ENCODE peak calls at places on chromosome 5, in four cellular contexts. S is body of pancreas, C is heart right ventricle, V is mammary epithelial cell. P is an unnamed sample.

GRCh38 chr5:172564187-172564586 is 76.9 kb upstream of the NEURL1B start:
- DNase-seq in V (no peak), S (peak; percentile 74), C (no peak), P (no peak)

GRCh38 chr5:154401355-154401754 is 44.4 kb upstream of the SAP30L start:
- DNase-seq in V (no peak), C (no peak), S (no peak), P (no peak)

GRCh38 chr5:78659714-78660113 is 11.1 kb upstream of the LHFPL2 start:
- DNase-seq in V (no peak), S (peak; percentile 54), C (no peak), P (no peak)

GRCh38 chr5:116068028-116068632 is 16.7 kb upstream of the COMMD10 start:
- DNase-seq in S (peak; percentile 45), C (no peak), V (peak; percentile 14), P (no peak)

GRCh38 chr5:66945389-66946349 is 250.9 kb downstream of the CD180 start:
- DNase-seq in S (no peak), C (no peak), V (no peak), P (no peak)

GRCh38 chr5:33260098-33260497 is 180.7 kb upstream of the TARS1 start:
- DNase-seq in V (no peak), S (no peak), C (no peak), P (no peak)

GRCh38 chr5:42636425-42636824 is 120.2 kb upstream of the CCDC152 start:
- DNase-seq in V (peak; percentile 9), S (no peak), C (no peak), P (no peak)

GRCh38 chr5:120257358-120257971 is 206.6 kb upstream of the PRR16 start:
- DNase-seq in V (no peak), S (no peak), C (no peak), P (no peak)

GRCh38 chr5:31186672-31187267 is 6.7 kb upstream of the CDH6 start:
- DNase-seq in S (no peak), V (peak; percentile 3), C (no peak), P (no peak)

GRCh38 chr5:150710165-150710564 is 9.3 kb upstream of the RBM22 start:
- DNase-seq in S (no peak), V (no peak), C (no peak), P (no peak)

GRCh38 chr5:134738963-134739661 is 764 bp downstream of the CAMLG start:
- DNase-seq in S (peak; percentile 32), C (no peak), V (peak; percentile 60), P (no peak)

GRCh38 chr5:138903113-138903789 is 28.1 kb upstream of the LRRTM2 start:
- DNase-seq in S (no peak), C (no peak), V (peak; percentile 38), P (no peak)

GRCh38 chr5:160341309-160341874 is 29.0 kb upstream of the CCNJL start:
- DNase-seq in C (no peak), V (no peak), S (no peak), P (no peak)

GRCh38 chr5:2178071-2178477 is 295.3 kb upstream of the IRX4 start:
- DNase-seq in C (no peak), S (no peak), V (no peak), P (no peak)

GRCh38 chr5:57302164-57302563 is 128.3 kb downstream of the GPBP1 start:
- DNase-seq in S (no peak), V (peak; percentile 82), C (no peak), P (no peak)

GRCh38 chr5:33726422-33727165 is 165.2 kb downstream of the ADAMTS12 start:
- DNase-seq in C (no peak), V (peak; percentile 42), S (no peak), P (no peak)

GRCh38 chr5:98349251-98349989 is 424.0 kb upstream of the RGMB start:
- DNase-seq in V (peak; percentile 66), S (no peak), C (no peak), P (no peak)

GRCh38 chr5:156753846-156754245 is 96.2 kb upstream of the PPP1R2B start:
- DNase-seq in V (no peak), S (no peak), C (no peak), P (no peak)

GRCh38 chr5:153953411-153953810 is 85.3 kb downstream of the FAM114A2 start:
- DNase-seq in V (no peak), S (no peak), C (no peak), P (no peak)

GRCh38 chr5:133627180-133627579 is 14.8 kb upstream of the FSTL4 start:
- DNase-seq in S (no peak), V (peak; percentile 4), C (no peak), P (no peak)

GRCh38 chr5:168992687-168993086 is 308.3 kb downstream of the SLIT3 start:
- DNase-seq in S (no peak), C (no peak), V (peak; percentile 52), P (no peak)
- TF ChIP-seq CTCF in S (no peak), C (no peak), V (peak; percentile 55), P (no peak)

GRCh38 chr5:109316631-109317030 is 93.1 kb downstream of the PJA2 start:
- DNase-seq in C (no peak), V (peak; percentile 85), S (no peak), P (no peak)
- H3K4me3 ChIP-seq in C (no peak overlapping the region), V (no peak overlapping the region), S (no peak overlapping the region), P (no peak overlapping the region)

GRCh38 chr5:6486074-6486473 is 37.4 kb downstream of the UBE2QL1 start:
- DNase-seq in C (no peak), V (no peak), S (no peak), P (no peak)
- TF ChIP-seq CTCF in C (no peak), V (no peak), S (no peak), P (no peak)

DNA sequence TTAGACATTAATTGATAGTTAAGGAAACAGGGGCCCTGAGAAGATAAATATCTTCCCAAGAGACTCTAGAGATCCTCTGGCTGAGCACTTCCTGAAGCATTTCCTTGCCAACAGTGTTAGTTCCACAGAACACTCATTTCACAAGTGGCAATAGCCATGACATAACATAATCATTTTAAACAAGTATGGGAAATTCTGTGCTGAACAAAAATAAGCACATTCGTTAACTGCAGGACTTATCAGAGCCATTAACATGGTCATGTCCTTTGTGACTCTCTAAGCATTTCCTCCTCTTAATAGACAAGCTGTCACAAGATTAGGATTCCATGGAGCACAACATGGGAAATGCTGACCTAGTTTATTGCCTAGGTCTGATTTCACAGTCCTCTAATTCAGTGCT is 184.9 kb downstream of the SNX18 start:
- DNase-seq in C (no peak), V (no peak), S (no peak), P (no peak)
- H3K4me3 ChIP-seq in C (no peak overlapping the region), V (no peak overlapping the region), S (no peak overlapping the region), P (no peak overlapping the region)

GRCh38 chr5:9339206-9339818 is 206.6 kb downstream of the SEMA5A start:
- DNase-seq in C (no peak), S (no peak), V (no peak), P (no peak)
- TF ChIP-seq CTCF in C (no peak), S (no peak), V (peak; percentile 48), P (no peak)

GRCh38 chr5:179816401-179817070 is 4.2 kb upstream of the SQSTM1 start:
- DNase-seq in V (no peak), S (peak; percentile 39), C (peak; percentile 34), P (no peak)
- H3K4me3 ChIP-seq in V (no peak overlapping the region), S (peak overlapping the region; percentile 17), C (peak overlapping the region; percentile 60), P (peak overlapping the region; percentile 50)

GRCh38 chr5:141182248-141182647 is at the start of gene PCDHB16:
- DNase-seq in S (peak; percentile 59), C (peak; percentile 38), V (peak; percentile 3), P (no peak)
- TF ChIP-seq CTCF in S (peak; percentile 41), C (no peak), V (peak; percentile 27), P (peak; percentile 25)

DNA sequence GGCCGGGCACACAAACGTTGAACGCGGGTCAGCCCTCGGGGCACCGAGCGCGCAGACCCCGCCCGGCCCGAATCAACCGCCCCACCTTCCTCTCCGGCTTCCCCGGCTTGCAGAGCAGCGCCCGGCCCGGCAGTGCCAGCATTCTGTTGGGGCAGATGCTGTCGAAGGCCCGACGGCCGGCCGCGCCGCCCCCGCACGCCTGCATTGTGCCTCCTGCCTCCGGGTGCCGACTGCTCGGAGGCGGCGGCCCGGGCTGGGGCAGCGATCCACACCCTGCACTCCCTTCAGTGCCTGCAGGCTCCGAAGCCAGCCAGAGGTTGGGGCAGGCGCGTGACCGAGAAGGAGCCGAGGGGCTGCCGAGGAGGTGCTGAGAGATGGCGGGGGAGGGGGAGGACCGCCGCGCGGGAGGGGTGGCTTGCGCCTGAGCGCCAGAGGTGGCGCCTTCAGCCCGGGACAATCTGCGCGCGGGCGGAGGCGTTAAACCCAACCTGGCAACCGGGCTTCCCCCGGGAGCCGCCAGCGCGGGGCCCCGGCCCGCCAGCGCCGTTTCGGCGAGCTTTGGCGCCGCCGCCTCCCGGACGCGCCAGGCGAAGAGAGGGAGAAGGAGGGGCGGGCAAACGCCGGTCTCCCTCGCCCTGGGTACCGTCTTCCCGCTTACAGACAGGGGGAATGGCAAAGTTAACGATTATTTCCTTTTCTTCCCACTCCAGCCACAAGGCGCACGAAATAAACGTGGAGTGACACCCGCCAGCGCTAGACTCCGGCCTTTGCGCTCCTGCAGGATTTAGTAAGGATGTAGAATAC is at the start of gene MCIDAS:
- DNase-seq in C (peak; percentile 20), S (peak; percentile 76), V (peak; percentile 72), P (no peak)
- H3K4me3 ChIP-seq in C (peak within 1 kb of the TSS; percentile 43), S (peak within 1 kb of the TSS; percentile 32), V (peak within 1 kb of the TSS; percentile 65), P (peak within 1 kb of the TSS; percentile 45)

P was measured in gastrocnemius medialis.